ENCODE peak calls at places on chromosome 1, in eight cellular contexts. One of them, this sample, is unnamed.

GRCh38 chr1:236128646-236129178 is 13.6 kb upstream of the GPR137B start:
- DNase-seq in foreskin keratinocyte: no peak
- DNase-seq in psoas muscle: no peak
- DNase-seq in CD4-positive, alpha-beta T cell: no peak
- DNase-seq in MM.1S: no peak
- DNase-seq in mammary epithelial cell: peak; percentile 40
- DNase-seq in cardiac muscle cell: peak; percentile 23
- DNase-seq in upper lobe of right lung: no peak
- DNase-seq in this sample: no peak

GRCh38 chr1:999797-1000356 is at the start of gene HES4:
- DNase-seq in foreskin keratinocyte: peak; percentile 54
- DNase-seq in psoas muscle: peak; percentile 90
- DNase-seq in CD4-positive, alpha-beta T cell: peak; percentile 66
- DNase-seq in MM.1S: no peak
- DNase-seq in mammary epithelial cell: peak; percentile 82
- DNase-seq in cardiac muscle cell: peak; percentile 96
- DNase-seq in upper lobe of right lung: peak; percentile 96
- DNase-seq in this sample: peak; percentile 91

GRCh38 chr1:159918918-159919195 is 6.5 kb downstream of the TAGLN2 start:
- DNase-seq in foreskin keratinocyte: no peak
- DNase-seq in psoas muscle: no peak
- DNase-seq in CD4-positive, alpha-beta T cell: no peak
- DNase-seq in MM.1S: no peak
- DNase-seq in mammary epithelial cell: no peak
- DNase-seq in cardiac muscle cell: no peak
- DNase-seq in upper lobe of right lung: no peak
- DNase-seq in this sample: no peak

GRCh38 chr1:180724055-180724454 is 92.2 kb downstream of the XPR1 start:
- DNase-seq in foreskin keratinocyte: no peak
- DNase-seq in psoas muscle: no peak
- DNase-seq in CD4-positive, alpha-beta T cell: no peak
- DNase-seq in MM.1S: no peak
- DNase-seq in mammary epithelial cell: no peak
- DNase-seq in cardiac muscle cell: no peak
- DNase-seq in upper lobe of right lung: no peak
- DNase-seq in this sample: no peak

GRCh38 chr1:162823231-162823630 is 32.7 kb downstream of the HSD17B7 start:
- DNase-seq in foreskin keratinocyte: no peak
- DNase-seq in psoas muscle: no peak
- DNase-seq in CD4-positive, alpha-beta T cell: no peak
- DNase-seq in MM.1S: no peak
- DNase-seq in mammary epithelial cell: no peak
- DNase-seq in cardiac muscle cell: no peak
- DNase-seq in upper lobe of right lung: no peak
- DNase-seq in this sample: no peak

GRCh38 chr1:243991650-243992049 is 59.4 kb upstream of the ZBTB18 start:
- DNase-seq in foreskin keratinocyte: no peak
- DNase-seq in psoas muscle: no peak
- DNase-seq in CD4-positive, alpha-beta T cell: no peak
- DNase-seq in MM.1S: no peak
- DNase-seq in mammary epithelial cell: no peak
- DNase-seq in cardiac muscle cell: no peak
- DNase-seq in upper lobe of right lung: no peak
- DNase-seq in this sample: no peak

GRCh38 chr1:31788825-31789256 is 24.7 kb upstream of the ADGRB2 start:
- DNase-seq in foreskin keratinocyte: peak; percentile 51
- DNase-seq in psoas muscle: no peak
- DNase-seq in CD4-positive, alpha-beta T cell: no peak
- DNase-seq in MM.1S: no peak
- DNase-seq in mammary epithelial cell: peak; percentile 66
- DNase-seq in cardiac muscle cell: peak; percentile 84
- DNase-seq in upper lobe of right lung: no peak
- DNase-seq in this sample: peak; percentile 32

GRCh38 chr1:218390625-218391024 is 45.5 kb downstream of the TGFB2 start:
- DNase-seq in foreskin keratinocyte: no peak
- DNase-seq in psoas muscle: no peak
- DNase-seq in CD4-positive, alpha-beta T cell: no peak
- DNase-seq in MM.1S: no peak
- DNase-seq in mammary epithelial cell: peak; percentile 32
- DNase-seq in cardiac muscle cell: peak; percentile 73
- DNase-seq in upper lobe of right lung: no peak
- DNase-seq in this sample: no peak

GRCh38 chr1:48236716-48237470 is 14.4 kb downstream of the SLC5A9 start:
- DNase-seq in foreskin keratinocyte: peak; percentile 12
- DNase-seq in psoas muscle: no peak
- DNase-seq in CD4-positive, alpha-beta T cell: no peak
- DNase-seq in MM.1S: peak; percentile 28
- DNase-seq in mammary epithelial cell: peak; percentile 34
- DNase-seq in cardiac muscle cell: peak; percentile 54
- DNase-seq in upper lobe of right lung: no peak
- DNase-seq in this sample: no peak

GRCh38 chr1:7192453-7192852 is 407.2 kb downstream of the CAMTA1 start:
- DNase-seq in foreskin keratinocyte: no peak
- DNase-seq in psoas muscle: no peak
- DNase-seq in CD4-positive, alpha-beta T cell: no peak
- DNase-seq in MM.1S: no peak
- DNase-seq in mammary epithelial cell: no peak
- DNase-seq in cardiac muscle cell: no peak
- DNase-seq in upper lobe of right lung: no peak
- DNase-seq in this sample: peak; percentile 52

GRCh38 chr1:85654066-85654782 is 54.0 kb downstream of the ZNHIT6 start:
- DNase-seq in foreskin keratinocyte: peak; percentile 9
- DNase-seq in psoas muscle: no peak
- DNase-seq in CD4-positive, alpha-beta T cell: no peak
- DNase-seq in MM.1S: no peak
- DNase-seq in mammary epithelial cell: peak; percentile 35
- DNase-seq in cardiac muscle cell: peak; percentile 31
- DNase-seq in upper lobe of right lung: no peak
- DNase-seq in this sample: no peak

GRCh38 chr1:202159534-202160371 is 649 bp downstream of the PTPN7 start:
- DNase-seq in foreskin keratinocyte: no peak
- DNase-seq in psoas muscle: no peak
- DNase-seq in CD4-positive, alpha-beta T cell: peak; percentile 64
- DNase-seq in MM.1S: peak; percentile 75
- DNase-seq in mammary epithelial cell: no peak
- DNase-seq in cardiac muscle cell: no peak
- DNase-seq in upper lobe of right lung: no peak
- DNase-seq in this sample: peak; percentile 56

GRCh38 chr1:93779540-93780121 is 98.0 kb upstream of the BCAR3 start:
- DNase-seq in foreskin keratinocyte: peak; percentile 100
- DNase-seq in psoas muscle: no peak
- DNase-seq in CD4-positive, alpha-beta T cell: no peak
- DNase-seq in MM.1S: no peak
- DNase-seq in mammary epithelial cell: peak; percentile 100
- DNase-seq in cardiac muscle cell: peak; percentile 69
- DNase-seq in upper lobe of right lung: no peak
- DNase-seq in this sample: no peak

GRCh38 chr1:228341450-228341813 is 65.2 kb downstream of the TRIM11 start:
- DNase-seq in foreskin keratinocyte: no peak
- DNase-seq in psoas muscle: peak; percentile 50
- DNase-seq in CD4-positive, alpha-beta T cell: no peak
- DNase-seq in MM.1S: no peak
- DNase-seq in mammary epithelial cell: no peak
- DNase-seq in cardiac muscle cell: no peak
- DNase-seq in upper lobe of right lung: no peak
- DNase-seq in this sample: peak; percentile 66

GRCh38 chr1:208300084-208300770 is 56.0 kb upstream of the PLXNA2 start:
- DNase-seq in foreskin keratinocyte: no peak
- DNase-seq in psoas muscle: no peak
- DNase-seq in CD4-positive, alpha-beta T cell: no peak
- DNase-seq in MM.1S: no peak
- DNase-seq in mammary epithelial cell: no peak
- DNase-seq in cardiac muscle cell: no peak
- DNase-seq in upper lobe of right lung: no peak
- DNase-seq in this sample: no peak

GRCh38 chr1:5678759-5679158 is 313.5 kb downstream of the NPHP4 start:
- DNase-seq in foreskin keratinocyte: no peak
- DNase-seq in psoas muscle: no peak
- DNase-seq in CD4-positive, alpha-beta T cell: no peak
- DNase-seq in MM.1S: no peak
- DNase-seq in mammary epithelial cell: no peak
- DNase-seq in cardiac muscle cell: no peak
- DNase-seq in upper lobe of right lung: no peak
- DNase-seq in this sample: no peak

GRCh38 chr1:97042551-97042950 is 321.0 kb downstream of the PTBP2 start:
- DNase-seq in foreskin keratinocyte: peak; percentile 15
- DNase-seq in psoas muscle: no peak
- DNase-seq in CD4-positive, alpha-beta T cell: no peak
- DNase-seq in MM.1S: no peak
- DNase-seq in mammary epithelial cell: no peak
- DNase-seq in cardiac muscle cell: peak; percentile 16
- DNase-seq in upper lobe of right lung: no peak
- DNase-seq in this sample: no peak

GRCh38 chr1:109877320-109877771 is 33.3 kb upstream of the CSF1 start:
- DNase-seq in foreskin keratinocyte: peak; percentile 35
- DNase-seq in psoas muscle: peak; percentile 87
- DNase-seq in CD4-positive, alpha-beta T cell: no peak
- DNase-seq in MM.1S: no peak
- DNase-seq in mammary epithelial cell: peak; percentile 69
- DNase-seq in cardiac muscle cell: peak; percentile 96
- DNase-seq in upper lobe of right lung: peak; percentile 81
- DNase-seq in this sample: peak; percentile 70

GRCh38 chr1:157247005-157247763 is 109.0 kb upstream of the ETV3 start:
- DNase-seq in foreskin keratinocyte: no peak
- DNase-seq in psoas muscle: no peak
- DNase-seq in CD4-positive, alpha-beta T cell: no peak
- DNase-seq in MM.1S: peak; percentile 45
- DNase-seq in mammary epithelial cell: no peak
- DNase-seq in cardiac muscle cell: no peak
- DNase-seq in upper lobe of right lung: no peak
- DNase-seq in this sample: no peak

GRCh38 chr1:201248721-201249559 is 34.4 kb upstream of the PKP1 start:
- DNase-seq in foreskin keratinocyte: no peak
- DNase-seq in psoas muscle: no peak
- DNase-seq in CD4-positive, alpha-beta T cell: no peak
- DNase-seq in MM.1S: no peak
- DNase-seq in mammary epithelial cell: no peak
- DNase-seq in cardiac muscle cell: no peak
- DNase-seq in upper lobe of right lung: no peak
- DNase-seq in this sample: no peak

DNA sequence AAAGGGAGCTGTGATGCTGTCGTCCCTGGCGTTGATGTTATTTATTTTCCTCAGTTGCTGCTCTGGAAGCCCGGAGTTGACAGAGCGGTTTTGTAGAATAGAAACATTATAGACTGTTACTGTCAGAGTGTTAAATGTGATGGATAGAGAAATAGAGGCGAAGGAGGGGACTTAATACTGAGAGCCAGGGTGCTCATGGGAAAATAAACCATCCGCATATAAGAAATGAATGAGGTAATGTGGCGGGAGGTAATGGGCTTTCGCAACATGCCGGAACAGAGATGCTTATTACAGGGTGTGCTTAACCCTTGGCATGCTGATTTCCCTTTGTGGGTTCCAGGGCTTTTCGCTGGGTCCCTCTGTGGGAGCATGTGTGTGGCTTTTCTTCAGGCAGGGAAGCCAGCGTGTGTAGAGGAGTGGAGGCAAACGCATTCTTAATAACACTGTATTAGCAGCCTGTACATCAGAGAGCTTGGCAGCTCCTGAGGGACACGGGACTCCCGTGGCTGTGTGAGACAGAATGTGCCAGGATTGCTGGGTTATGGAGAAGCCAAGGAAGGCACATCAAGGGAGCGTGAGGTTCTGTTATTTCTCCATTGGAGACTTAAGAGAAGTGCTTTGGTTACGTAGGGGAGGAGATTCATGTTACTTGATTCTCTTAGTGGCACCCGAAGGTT is 141.0 kb downstream of the PBX1 start:
- DNase-seq in foreskin keratinocyte: no peak
- DNase-seq in psoas muscle: peak; percentile 78
- DNase-seq in CD4-positive, alpha-beta T cell: no peak
- DNase-seq in MM.1S: no peak
- DNase-seq in mammary epithelial cell: no peak
- DNase-seq in cardiac muscle cell: no peak
- DNase-seq in upper lobe of right lung: no peak
- DNase-seq in this sample: no peak
- H3K27ac ChIP-seq in foreskin keratinocyte: no peak overlapping the region
- H3K27ac ChIP-seq in psoas muscle: peak overlapping the region; percentile 69
- H3K27ac ChIP-seq in CD4-positive, alpha-beta T cell: no peak overlapping the region
- H3K27ac ChIP-seq in MM.1S: no peak overlapping the region
- H3K27ac ChIP-seq in mammary epithelial cell: no peak overlapping the region
- H3K27ac ChIP-seq in cardiac muscle cell: peak overlapping the region; percentile 11
- H3K27ac ChIP-seq in upper lobe of right lung: no peak overlapping the region
- H3K27ac ChIP-seq in this sample: no peak overlapping the region

GRCh38 chr1:8524637-8525157 is 206.8 kb downstream of the SLC45A1 start:
- DNase-seq in foreskin keratinocyte: no peak
- DNase-seq in psoas muscle: no peak
- DNase-seq in CD4-positive, alpha-beta T cell: no peak
- DNase-seq in MM.1S: no peak
- DNase-seq in mammary epithelial cell: no peak
- DNase-seq in cardiac muscle cell: no peak
- DNase-seq in upper lobe of right lung: no peak
- DNase-seq in this sample: no peak
- H3K27ac ChIP-seq in foreskin keratinocyte: peak overlapping the region; percentile 87
- H3K27ac ChIP-seq in psoas muscle: peak overlapping the region; percentile 90
- H3K27ac ChIP-seq in CD4-positive, alpha-beta T cell: peak overlapping the region; percentile 93
- H3K27ac ChIP-seq in MM.1S: no peak overlapping the region
- H3K27ac ChIP-seq in mammary epithelial cell: peak overlapping the region; percentile 93
- H3K27ac ChIP-seq in cardiac muscle cell: peak overlapping the region; percentile 86
- H3K27ac ChIP-seq in upper lobe of right lung: peak overlapping the region; percentile 84
- H3K27ac ChIP-seq in this sample: peak overlapping the region; percentile 83

GRCh38 chr1:89994231-89994804 is 592 bp upstream of the ZNF326 start:
- DNase-seq in foreskin keratinocyte: no peak
- DNase-seq in psoas muscle: peak; percentile 63
- DNase-seq in CD4-positive, alpha-beta T cell: no peak
- DNase-seq in MM.1S: no peak
- DNase-seq in mammary epithelial cell: no peak
- DNase-seq in cardiac muscle cell: no peak
- DNase-seq in upper lobe of right lung: no peak
- DNase-seq in this sample: peak; percentile 41
- H3K27ac ChIP-seq in foreskin keratinocyte: peak overlapping the region; percentile 82
- H3K27ac ChIP-seq in psoas muscle: peak overlapping the region; percentile 95
- H3K27ac ChIP-seq in CD4-positive, alpha-beta T cell: peak overlapping the region; percentile 70
- H3K27ac ChIP-seq in MM.1S: peak overlapping the region; percentile 77
- H3K27ac ChIP-seq in mammary epithelial cell: peak overlapping the region; percentile 89
- H3K27ac ChIP-seq in cardiac muscle cell: peak overlapping the region; percentile 97
- H3K27ac ChIP-seq in upper lobe of right lung: peak overlapping the region; percentile 97
- H3K27ac ChIP-seq in this sample: peak overlapping the region; percentile 94

DNA sequence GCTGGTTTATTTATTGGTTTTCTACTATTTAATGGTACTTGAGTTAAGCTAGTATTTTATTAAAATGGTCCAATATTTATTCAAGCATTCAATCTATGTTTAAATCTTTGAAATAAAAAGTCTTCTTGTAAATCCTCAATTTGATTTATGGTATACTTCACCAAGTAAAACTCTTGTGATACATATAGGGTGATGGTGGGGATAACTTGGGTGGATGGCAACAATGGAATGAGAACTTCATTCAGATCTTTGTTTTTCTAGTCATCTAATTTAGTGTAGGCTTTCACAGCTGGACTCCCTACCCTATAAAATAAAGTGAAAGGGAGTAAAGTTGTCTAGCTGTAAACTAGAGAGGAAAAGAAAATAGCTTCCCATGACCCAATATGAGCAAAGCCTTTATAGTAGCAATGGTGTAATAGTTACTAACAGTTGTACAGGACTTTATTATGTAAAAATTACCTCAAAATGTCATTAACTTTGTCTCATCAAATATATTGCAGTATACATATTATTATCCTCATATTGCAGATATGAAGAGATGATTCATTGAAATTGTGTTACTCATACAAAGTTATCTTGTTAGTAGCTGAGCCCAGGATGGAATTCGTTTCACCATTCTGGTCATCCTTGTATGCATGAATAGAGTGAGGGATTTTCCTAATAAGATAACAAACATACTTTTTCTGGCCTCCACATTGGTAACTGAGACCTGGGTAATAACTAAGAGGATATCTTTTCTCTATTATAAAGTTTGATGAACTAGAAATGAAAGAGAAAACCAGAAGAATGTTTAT is 1377.7 kb upstream of the ADGRL4 start:
- DNase-seq in foreskin keratinocyte: peak; percentile 33
- DNase-seq in psoas muscle: no peak
- DNase-seq in CD4-positive, alpha-beta T cell: no peak
- DNase-seq in MM.1S: no peak
- DNase-seq in mammary epithelial cell: peak; percentile 58
- DNase-seq in cardiac muscle cell: peak; percentile 29
- DNase-seq in upper lobe of right lung: no peak
- DNase-seq in this sample: no peak
- H3K27ac ChIP-seq in foreskin keratinocyte: no peak overlapping the region
- H3K27ac ChIP-seq in psoas muscle: no peak overlapping the region
- H3K27ac ChIP-seq in CD4-positive, alpha-beta T cell: no peak overlapping the region
- H3K27ac ChIP-seq in MM.1S: no peak overlapping the region
- H3K27ac ChIP-seq in mammary epithelial cell: no peak overlapping the region
- H3K27ac ChIP-seq in cardiac muscle cell: no peak overlapping the region
- H3K27ac ChIP-seq in upper lobe of right lung: no peak overlapping the region
- H3K27ac ChIP-seq in this sample: no peak overlapping the region